ENCODE peak calls at places on chromosome 10, in eight cellular contexts. One of them, this sample, is unnamed.

GRCh38 chr10:120805014-120805805 is 46.0 kb upstream of the WDR11 start:
- DNase-seq in effector CD4-positive, alpha-beta T cell: no peak
- DNase-seq in globus pallidus: no peak
- DNase-seq in HL-60: no peak
- DNase-seq in SW 1271: no peak
- DNase-seq in EL: no peak
- DNase-seq in NCI-H748 treated with DMSO at 0.1 percent for 48 hours: no peak
- DNase-seq in amygdala: no peak
- DNase-seq in this sample: no peak

GRCh38 chr10:116654816-116655215 is 34.1 kb downstream of the PNLIPRP2 start:
- DNase-seq in amygdala: no peak
- DNase-seq in EL: no peak
- DNase-seq in SW 1271: no peak
- DNase-seq in globus pallidus: no peak
- DNase-seq in effector CD4-positive, alpha-beta T cell: no peak
- DNase-seq in NCI-H748 treated with DMSO at 0.1 percent for 48 hours: no peak
- DNase-seq in HL-60: no peak
- DNase-seq in this sample: no peak

GRCh38 chr10:5094265-5095205 is at the start of gene AKR1C3:
- DNase-seq in SW 1271: peak; percentile 23
- DNase-seq in effector CD4-positive, alpha-beta T cell: no peak
- DNase-seq in NCI-H748 treated with DMSO at 0.1 percent for 48 hours: peak; percentile 77
- DNase-seq in globus pallidus: no peak
- DNase-seq in EL: peak; percentile 44
- DNase-seq in HL-60: no peak
- DNase-seq in amygdala: no peak
- DNase-seq in this sample: no peak

GRCh38 chr10:100728928-100729876 is 16.2 kb upstream of the PAX2 start:
- DNase-seq in HL-60: no peak
- DNase-seq in SW 1271: no peak
- DNase-seq in amygdala: no peak
- DNase-seq in NCI-H748 treated with DMSO at 0.1 percent for 48 hours: no peak
- DNase-seq in EL: peak; percentile 43
- DNase-seq in globus pallidus: no peak
- DNase-seq in effector CD4-positive, alpha-beta T cell: no peak
- DNase-seq in this sample: no peak

GRCh38 chr10:45580781-45581496 is 91.6 kb downstream of the ZFAND4 start:
- DNase-seq in SW 1271: no peak
- DNase-seq in HL-60: no peak
- DNase-seq in effector CD4-positive, alpha-beta T cell: no peak
- DNase-seq in EL: no peak
- DNase-seq in amygdala: no peak
- DNase-seq in NCI-H748 treated with DMSO at 0.1 percent for 48 hours: no peak
- DNase-seq in globus pallidus: no peak
- DNase-seq in this sample: no peak

GRCh38 chr10:116111483-116112095 is 161.4 kb downstream of the GFRA1 start:
- DNase-seq in SW 1271: no peak
- DNase-seq in amygdala: no peak
- DNase-seq in HL-60: no peak
- DNase-seq in effector CD4-positive, alpha-beta T cell: no peak
- DNase-seq in EL: no peak
- DNase-seq in NCI-H748 treated with DMSO at 0.1 percent for 48 hours: no peak
- DNase-seq in globus pallidus: no peak
- DNase-seq in this sample: no peak

GRCh38 chr10:6402349-6402709 is 177.7 kb downstream of the PRKCQ start:
- DNase-seq in NCI-H748 treated with DMSO at 0.1 percent for 48 hours: no peak
- DNase-seq in SW 1271: no peak
- DNase-seq in EL: no peak
- DNase-seq in effector CD4-positive, alpha-beta T cell: no peak
- DNase-seq in globus pallidus: no peak
- DNase-seq in amygdala: no peak
- DNase-seq in HL-60: no peak
- DNase-seq in this sample: no peak

GRCh38 chr10:112773783-112774182 is 176.3 kb upstream of the TCF7L2 start:
- DNase-seq in HL-60: no peak
- DNase-seq in effector CD4-positive, alpha-beta T cell: no peak
- DNase-seq in NCI-H748 treated with DMSO at 0.1 percent for 48 hours: no peak
- DNase-seq in SW 1271: no peak
- DNase-seq in EL: no peak
- DNase-seq in amygdala: no peak
- DNase-seq in globus pallidus: no peak
- DNase-seq in this sample: no peak

GRCh38 chr10:1572519-1573333 is 164.6 kb downstream of the ADARB2 start:
- DNase-seq in SW 1271: no peak
- DNase-seq in EL: no peak
- DNase-seq in effector CD4-positive, alpha-beta T cell: no peak
- DNase-seq in globus pallidus: no peak
- DNase-seq in amygdala: no peak
- DNase-seq in HL-60: no peak
- DNase-seq in NCI-H748 treated with DMSO at 0.1 percent for 48 hours: peak; percentile 67
- DNase-seq in this sample: peak; percentile 30

GRCh38 chr10:84360634-84361365 is 32.4 kb downstream of the CCSER2 start:
- DNase-seq in SW 1271: no peak
- DNase-seq in EL: peak; percentile 38
- DNase-seq in globus pallidus: no peak
- DNase-seq in amygdala: no peak
- DNase-seq in NCI-H748 treated with DMSO at 0.1 percent for 48 hours: no peak
- DNase-seq in HL-60: no peak
- DNase-seq in effector CD4-positive, alpha-beta T cell: no peak
- DNase-seq in this sample: no peak

GRCh38 chr10:99694171-99694570 is 34.9 kb downstream of the ENTPD7 start:
- DNase-seq in amygdala: no peak
- DNase-seq in effector CD4-positive, alpha-beta T cell: no peak
- DNase-seq in HL-60: no peak
- DNase-seq in EL: peak; percentile 90
- DNase-seq in globus pallidus: no peak
- DNase-seq in SW 1271: no peak
- DNase-seq in NCI-H748 treated with DMSO at 0.1 percent for 48 hours: no peak
- DNase-seq in this sample: no peak

GRCh38 chr10:126088144-126088543 is 191.8 kb downstream of the FANK1 start:
- DNase-seq in globus pallidus: no peak
- DNase-seq in HL-60: no peak
- DNase-seq in amygdala: no peak
- DNase-seq in EL: peak; percentile 82
- DNase-seq in SW 1271: no peak
- DNase-seq in effector CD4-positive, alpha-beta T cell: no peak
- DNase-seq in NCI-H748 treated with DMSO at 0.1 percent for 48 hours: no peak
- DNase-seq in this sample: no peak

GRCh38 chr10:123991622-123992570 is 100.3 kb upstream of the CPXM2 start:
- DNase-seq in effector CD4-positive, alpha-beta T cell: no peak
- DNase-seq in SW 1271: no peak
- DNase-seq in amygdala: no peak
- DNase-seq in NCI-H748 treated with DMSO at 0.1 percent for 48 hours: no peak
- DNase-seq in HL-60: no peak
- DNase-seq in EL: no peak
- DNase-seq in globus pallidus: no peak
- DNase-seq in this sample: peak; percentile 55

GRCh38 chr10:132350946-132351345 is 19.0 kb downstream of the LRRC27 start:
- DNase-seq in amygdala: no peak
- DNase-seq in globus pallidus: no peak
- DNase-seq in NCI-H748 treated with DMSO at 0.1 percent for 48 hours: no peak
- DNase-seq in effector CD4-positive, alpha-beta T cell: no peak
- DNase-seq in EL: no peak
- DNase-seq in HL-60: no peak
- DNase-seq in SW 1271: no peak
- DNase-seq in this sample: no peak

GRCh38 chr10:69768386-69768785 is 33.3 kb upstream of the COL13A1 start:
- DNase-seq in globus pallidus: no peak
- DNase-seq in effector CD4-positive, alpha-beta T cell: no peak
- DNase-seq in amygdala: no peak
- DNase-seq in SW 1271: no peak
- DNase-seq in NCI-H748 treated with DMSO at 0.1 percent for 48 hours: no peak
- DNase-seq in EL: no peak
- DNase-seq in HL-60: no peak
- DNase-seq in this sample: no peak

GRCh38 chr10:126247454-126247975 is 140.8 kb downstream of the ADAM12 start:
- DNase-seq in amygdala: no peak
- DNase-seq in HL-60: no peak
- DNase-seq in NCI-H748 treated with DMSO at 0.1 percent for 48 hours: no peak
- DNase-seq in SW 1271: peak; percentile 82
- DNase-seq in globus pallidus: no peak
- DNase-seq in EL: peak; percentile 99
- DNase-seq in effector CD4-positive, alpha-beta T cell: no peak
- DNase-seq in this sample: no peak

GRCh38 chr10:119461380-119461779 is 81.1 kb downstream of the RGS10 start:
- DNase-seq in HL-60: no peak
- DNase-seq in NCI-H748 treated with DMSO at 0.1 percent for 48 hours: no peak
- DNase-seq in effector CD4-positive, alpha-beta T cell: no peak
- DNase-seq in SW 1271: no peak
- DNase-seq in EL: no peak
- DNase-seq in globus pallidus: no peak
- DNase-seq in amygdala: no peak
- DNase-seq in this sample: no peak

GRCh38 chr10:92993671-92994304 is 66.8 kb upstream of the CYP26C1 start:
- DNase-seq in SW 1271: no peak
- DNase-seq in EL: no peak
- DNase-seq in amygdala: no peak
- DNase-seq in NCI-H748 treated with DMSO at 0.1 percent for 48 hours: no peak
- DNase-seq in effector CD4-positive, alpha-beta T cell: no peak
- DNase-seq in globus pallidus: no peak
- DNase-seq in HL-60: no peak
- DNase-seq in this sample: no peak

GRCh38 chr10:117673208-117673607 is 130.7 kb downstream of the EMX2 start:
- DNase-seq in effector CD4-positive, alpha-beta T cell: no peak
- DNase-seq in SW 1271: no peak
- DNase-seq in globus pallidus: no peak
- DNase-seq in HL-60: no peak
- DNase-seq in EL: no peak
- DNase-seq in amygdala: no peak
- DNase-seq in NCI-H748 treated with DMSO at 0.1 percent for 48 hours: no peak
- DNase-seq in this sample: no peak